ENCODE peak calls at places on chromosomes 13 and 19, in four cellular contexts. D, X, Z and O are unnamed samples.

GRCh38 chr19:19451429-19452240 is 46.2 kb downstream of the GATAD2A start:
- DNase-seq in D (no peak), X (peak), Z (no peak), O (no peak)

GRCh38 chr13:50303963-50304721 is 288.9 kb downstream of the KCNRG start:
- DNase-seq in D (no peak), X (no peak), Z (no peak), O (no peak)

GRCh38 chr13:104487006-104487405 is 1420.8 kb upstream of the SLC10A2 start:
- DNase-seq in D (no peak), X (no peak), Z (no peak), O (no peak)

GRCh38 chr13:43805071-43805468 is 18.3 kb upstream of the ENOX1 start:
- DNase-seq in D (no peak), X (peak), Z (peak), O (no peak)

GRCh38 chr13:46184277-46184699 is 2.3 kb upstream of the LCP1 start:
- DNase-seq in D (peak), X (peak), Z (peak), O (peak)

GRCh38 chr19:53007200-53008054 is 6.3 kb upstream of the ERVV-1 start:
- DNase-seq in D (no peak), X (no peak), Z (no peak), O (no peak)

GRCh38 chr13:102251817-102252216 is 150.0 kb downstream of the FGF14 start:
- DNase-seq in D (no peak), X (no peak), Z (no peak), O (no peak)

GRCh38 chr13:36341718-36342117 is 4.5 kb downstream of the SPART start:
- DNase-seq in D (no peak), X (peak), Z (peak), O (no peak)

GRCh38 chr13:53131361-53131760 is 102.7 kb downstream of the OLFM4 start:
- DNase-seq in D (no peak), X (no peak), Z (no peak), O (no peak)

GRCh38 chr13:53064721-53065120 is 36.1 kb downstream of the OLFM4 start:
- DNase-seq in D (no peak), X (peak), Z (no peak), O (no peak)

GRCh38 chr13:51525567-51526165 is 58.6 kb upstream of the WDFY2 start:
- DNase-seq in D (no peak), X (peak), Z (no peak), O (no peak)

GRCh38 chr19:43464089-43464775 is 1.2 kb downstream of the LYPD3 start:
- DNase-seq in D (peak), X (no peak), Z (no peak), O (peak)

GRCh38 chr19:55552620-55553019 is 7.3 kb upstream of the SBK3 start:
- DNase-seq in D (no peak), X (peak), Z (peak), O (no peak)

GRCh38 chr13:31119526-31119925 is 42.2 kb downstream of the HSPH1 start:
- DNase-seq in D (no peak), X (no peak), Z (no peak), O (no peak)

GRCh38 chr19:48113190-48113917 is 2.7 kb upstream of the PLA2G4C start:
- DNase-seq in D (no peak), X (no peak), Z (no peak), O (no peak)

GRCh38 chr13:77898097-77898496 is 20.5 kb downstream of the EDNRB start:
- DNase-seq in D (no peak), X (peak), Z (no peak), O (no peak)

GRCh38 chr13:92967923-92968322 is 258.7 kb upstream of the GPC6 start:
- DNase-seq in D (no peak), X (peak), Z (peak), O (no peak)

GRCh38 chr13:32660227-32660626 is 74.0 kb downstream of the PDS5B start:
- DNase-seq in D (no peak), X (no peak), Z (no peak), O (no peak)

GRCh38 chr13:24651718-24652345 is 28.4 kb upstream of the ATP12A start:
- DNase-seq in D (no peak), X (no peak), Z (no peak), O (no peak)

GRCh38 chr13:45718063-45718462 is 15.9 kb downstream of the CBY2 start:
- DNase-seq in D (no peak), X (peak), Z (peak), O (no peak)

GRCh38 chr13:94947965-94948371 is 235.6 kb upstream of the SOX21 start:
- DNase-seq in D (no peak), X (no peak), Z (no peak), O (no peak)

GRCh38 chr13:46748300-46748699 is 48.7 kb downstream of the ESD start:
- DNase-seq in D (no peak), X (no peak), Z (no peak), O (no peak)

GRCh38 chr13:112820318-112820717 is 130.5 kb downstream of the ATP11A start:
- DNase-seq in D (no peak), X (no peak), Z (no peak), O (no peak)

GRCh38 chr13:49569993-49570689 is 15.2 kb downstream of the RCBTB1 start:
- DNase-seq in D (no peak), X (no peak), Z (peak), O (no peak)

GRCh38 chr13:93147293-93147645 is 79.3 kb upstream of the GPC6 start:
- DNase-seq in D (no peak), X (peak), Z (no peak), O (no peak)

GRCh38 chr19:18321729-18322091 is 1.2 kb downstream of the LSM4 start:
- DNase-seq in D (no peak), X (peak), Z (no peak), O (no peak)

GRCh38 chr13:37657134-37657533 is 58.6 kb upstream of the POSTN start:
- DNase-seq in D (no peak), X (peak), Z (peak), O (no peak)

GRCh38 chr19:46297700-46298476 is 1.0 kb downstream of the HIF3A start:
- DNase-seq in D (no peak), X (peak), Z (no peak), O (no peak)

GRCh38 chr13:98581377-98581776 is 4.5 kb upstream of the STK24 start:
- DNase-seq in D (no peak), X (no peak), Z (no peak), O (no peak)

GRCh38 chr19:41907994-41908615 is 20.1 kb downstream of the ERFL start:
- DNase-seq in D (no peak), X (no peak), Z (no peak), O (no peak)

GRCh38 chr13:83881917-83882625 is at the start of gene SLITRK1:
- DNase-seq in D (peak), X (peak), Z (peak), O (peak)

GRCh38 chr13:46210362-46211083 is 1.2 kb upstream of the LRRC63 start:
- DNase-seq in D (no peak), X (no peak), Z (no peak), O (no peak)

DNA sequence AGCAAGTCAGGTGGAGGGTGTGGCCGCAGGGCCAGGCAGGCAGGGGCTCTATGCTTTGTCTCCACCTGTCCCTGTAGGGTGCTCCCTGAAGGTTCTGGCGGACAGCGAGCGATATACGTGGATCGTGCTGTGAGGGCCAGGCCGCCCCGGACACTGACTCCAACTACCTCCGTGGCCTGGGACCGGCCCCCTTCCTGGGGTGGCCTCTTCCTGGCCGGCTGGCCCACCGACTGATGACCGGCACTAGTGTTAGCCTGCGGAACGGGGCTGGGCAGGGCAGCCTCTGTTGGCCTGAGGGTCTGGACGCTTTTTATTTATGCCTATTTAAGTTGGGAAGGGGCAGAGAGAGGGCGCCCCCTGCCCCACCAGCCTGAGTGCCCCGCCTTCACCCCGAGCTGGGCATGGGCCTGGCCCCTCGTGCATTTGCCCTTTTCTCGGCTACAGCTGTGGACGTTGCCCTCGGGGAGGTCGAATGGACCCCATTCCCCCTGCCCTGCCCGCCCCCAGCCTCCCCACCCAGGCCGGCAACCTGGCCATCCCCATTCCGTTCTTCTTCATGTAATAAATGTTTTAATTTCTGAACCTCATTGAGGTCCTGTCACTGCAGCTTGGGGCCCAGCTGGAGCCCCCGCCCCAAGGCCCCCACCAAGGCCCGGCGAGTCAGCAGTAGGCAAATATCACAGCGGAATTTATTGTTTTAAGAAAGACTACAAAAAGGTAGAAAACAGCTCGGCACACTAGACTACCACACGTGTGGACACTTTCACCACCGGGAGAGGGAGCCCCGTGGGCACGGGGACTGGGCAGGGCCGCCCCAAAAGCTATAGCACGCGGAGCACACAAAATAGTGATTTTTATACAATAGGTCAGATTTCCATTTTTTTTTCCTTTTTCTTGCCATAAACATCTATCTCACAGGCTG is 8.8 kb downstream of the DCAF15 start:
- DNase-seq in D (no peak), X (no peak), Z (no peak), O (no peak)
- TF ChIP-seq CTCF in D (no peak), X (no peak), Z (no peak), O (no peak)

GRCh38 chr19:6272411-6272791 is 7.4 kb downstream of the MLLT1 start:
- DNase-seq in D (no peak), X (peak), Z (no peak), O (peak)
- TF ChIP-seq CTCF in D (no peak), X (no peak), Z (no peak), O (no peak)

GRCh38 chr19:7775761-7776160 is 12.7 kb downstream of the CLEC4M start:
- DNase-seq in D (no peak), X (no peak), Z (no peak), O (no peak)
- TF ChIP-seq CTCF in D (no peak), X (no peak), Z (no peak), O (no peak)

GRCh38 chr19:23309926-23310325 is 59.7 kb upstream of the ZNF724 start:
- DNase-seq in D (no peak), X (no peak), Z (no peak), O (no peak)

GRCh38 chr19:23310729-23311211 is 60.6 kb upstream of the ZNF724 start:
- DNase-seq in D (no peak), X (no peak), Z (peak), O (no peak)

GRCh38 chr19:23311551-23311950 is 61.4 kb upstream of the ZNF724 start:
- DNase-seq in D (no peak), X (no peak), Z (no peak), O (no peak)

GRCh38 chr19:23304238-23304637 is 54.0 kb upstream of the ZNF724 start:
- DNase-seq in D (no peak), X (no peak), Z (no peak), O (no peak)

DNA sequence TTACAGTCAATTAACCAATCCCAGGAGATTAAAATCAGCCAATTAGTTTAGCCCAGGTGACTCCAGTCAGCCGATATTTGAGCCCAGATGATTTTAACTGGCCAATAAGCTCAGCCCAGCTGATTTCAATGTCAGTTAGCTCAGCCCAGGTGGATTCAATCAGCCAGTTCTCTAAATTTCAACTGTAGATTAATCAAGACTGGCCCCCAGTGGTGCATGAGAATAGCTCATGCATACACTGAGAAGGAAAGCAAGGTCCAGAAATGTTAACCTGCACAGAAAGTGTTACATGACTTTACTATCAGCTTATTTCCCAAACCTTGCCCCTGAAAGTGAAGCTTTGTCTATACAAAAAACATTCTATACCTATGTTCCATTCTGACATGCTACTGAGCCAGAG is 55.4 kb upstream of the ZNF724 start:
- DNase-seq in D (no peak), X (no peak), Z (no peak), O (no peak)
- TF ChIP-seq CTCF in D (no peak), X (no peak), Z (no peak), O (no peak)

GRCh38 chr13:110210604-110210985 is 96.4 kb downstream of the COL4A1 start:
- DNase-seq in D (no peak), X (no peak), Z (no peak), O (no peak)

GRCh38 chr13:110211046-110211445 is 95.9 kb downstream of the COL4A1 start:
- DNase-seq in D (no peak), X (no peak), Z (no peak), O (no peak)

GRCh38 chr13:110211735-110212134 is 95.2 kb downstream of the COL4A1 start:
- DNase-seq in D (no peak), X (no peak), Z (no peak), O (no peak)

GRCh38 chr13:110213461-110214074 is 93.4 kb downstream of the COL4A1 start:
- DNase-seq in D (no peak), X (no peak), Z (no peak), O (no peak)

DNA sequence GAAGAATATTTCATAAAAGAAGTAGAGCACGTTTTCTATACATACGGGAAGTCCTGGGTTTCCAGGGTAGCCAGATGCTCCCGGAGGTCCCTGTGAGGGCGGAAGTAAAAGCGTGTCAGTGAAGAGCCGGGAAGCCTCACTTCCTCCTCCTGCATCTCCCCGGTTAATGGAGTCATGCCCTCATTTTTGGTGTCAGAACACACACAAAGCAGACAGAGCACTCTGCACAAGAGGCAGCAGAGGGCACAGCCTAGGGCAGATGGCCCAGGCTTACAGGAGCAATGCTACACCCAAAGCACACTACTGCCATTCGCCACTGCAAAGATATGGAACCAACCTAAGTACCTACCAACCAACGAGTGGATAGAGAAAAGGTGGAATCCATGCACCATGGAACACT is 94.4 kb downstream of the COL4A1 start:
- DNase-seq in D (no peak), X (no peak), Z (no peak), O (no peak)
- TF ChIP-seq CTCF in D (no peak), X (no peak), Z (no peak), O (no peak)

DNA sequence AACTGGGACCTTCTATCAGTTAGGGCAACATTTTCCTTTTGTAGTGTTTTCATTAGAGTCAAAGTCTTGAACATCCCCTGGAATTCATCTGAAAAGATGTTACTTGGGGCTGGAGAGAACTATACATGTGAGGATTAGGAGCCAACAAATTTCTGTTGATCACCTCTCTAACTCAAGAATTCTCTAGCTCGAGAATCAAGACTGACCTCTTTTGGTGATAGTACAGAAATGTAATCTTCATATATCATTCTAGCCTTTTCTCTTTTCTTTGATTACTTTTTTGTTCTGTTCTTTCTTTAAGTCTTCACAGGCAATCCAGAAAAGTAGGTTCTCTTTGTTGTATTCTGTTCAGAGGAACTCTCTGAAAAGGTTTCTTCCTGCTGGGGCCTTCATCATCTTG is 26.4 kb downstream of the ELF1 start:
- DNase-seq in D (no peak), X (no peak), Z (no peak), O (no peak)
- TF ChIP-seq CTCF in D (no peak), X (no peak), Z (peak), O (no peak)

DNA sequence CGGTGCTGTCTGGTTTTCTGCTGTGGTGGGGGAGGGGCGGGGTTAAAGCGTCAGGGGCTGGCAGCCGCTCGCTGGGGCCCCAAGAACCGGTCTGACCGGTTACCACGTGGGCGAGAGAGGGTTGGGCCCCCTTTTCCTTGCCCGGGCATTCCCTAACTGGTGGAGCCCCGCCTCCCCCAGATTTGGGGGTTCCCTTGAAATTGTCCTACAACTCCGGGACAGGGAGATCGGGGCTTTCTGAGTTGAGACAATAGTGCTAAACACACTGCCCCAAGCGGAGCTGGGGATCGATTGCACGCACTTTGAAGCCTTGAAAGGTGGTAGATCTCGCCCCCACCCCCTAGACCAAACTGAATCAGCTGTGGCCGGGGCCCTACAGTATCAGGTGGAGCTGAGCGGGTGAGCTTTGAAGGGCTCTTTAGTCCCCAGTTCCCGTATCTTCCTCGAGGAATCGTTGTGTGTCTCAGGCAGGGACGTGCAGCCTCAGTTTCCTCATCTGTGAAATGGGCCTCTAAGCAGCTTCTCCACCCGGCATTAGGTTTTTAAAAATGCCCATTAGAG is 4.8 kb downstream of the IER2 start:
- DNase-seq in D (peak), X (peak), Z (peak), O (peak)
- TF ChIP-seq CTCF in D (peak), X (peak), Z (no peak), O (no peak)